ENCODE peak calls at places on chromosome 18, in six cellular contexts. One of them, this sample, is unnamed.

GRCh38 chr18:51010218-51010617 is 19.8 kb upstream of the SMAD4 start:
- DNase-seq in spleen: no peak
- DNase-seq in sigmoid colon: no peak
- DNase-seq in RWPE1: no peak
- DNase-seq in OCI-LY7: no peak
- DNase-seq in retinal pigment epithelial cell: no peak
- DNase-seq in this sample: no peak

GRCh38 chr18:23712445-23712844 is 23.2 kb downstream of the LAMA3 start:
- DNase-seq in spleen: no peak
- DNase-seq in sigmoid colon: no peak
- DNase-seq in RWPE1: no peak
- DNase-seq in OCI-LY7: no peak
- DNase-seq in retinal pigment epithelial cell: no peak
- DNase-seq in this sample: no peak

GRCh38 chr18:12253517-12254136 is 534 bp upstream of the CIDEA start:
- DNase-seq in spleen: peak; percentile 57
- DNase-seq in sigmoid colon: no peak
- DNase-seq in RWPE1: no peak
- DNase-seq in OCI-LY7: no peak
- DNase-seq in retinal pigment epithelial cell: no peak
- DNase-seq in this sample: no peak

GRCh38 chr18:3538954-3539617 is 89.1 kb downstream of the TGIF1 start:
- DNase-seq in spleen: no peak
- DNase-seq in sigmoid colon: no peak
- DNase-seq in RWPE1: no peak
- DNase-seq in OCI-LY7: no peak
- DNase-seq in retinal pigment epithelial cell: no peak
- DNase-seq in this sample: no peak

GRCh38 chr18:55501594-55502345 is 86.2 kb downstream of the TCF4 start:
- DNase-seq in spleen: no peak
- DNase-seq in sigmoid colon: no peak
- DNase-seq in RWPE1: no peak
- DNase-seq in OCI-LY7: no peak
- DNase-seq in retinal pigment epithelial cell: no peak
- DNase-seq in this sample: no peak

GRCh38 chr18:73715228-73715670 is 432.4 kb downstream of the FBXO15 start:
- DNase-seq in spleen: no peak
- DNase-seq in sigmoid colon: no peak
- DNase-seq in RWPE1: no peak
- DNase-seq in OCI-LY7: no peak
- DNase-seq in retinal pigment epithelial cell: no peak
- DNase-seq in this sample: no peak

GRCh38 chr18:12046751-12047335 is 46.8 kb upstream of the ANKRD62 start:
- DNase-seq in spleen: no peak
- DNase-seq in sigmoid colon: no peak
- DNase-seq in RWPE1: no peak
- DNase-seq in OCI-LY7: no peak
- DNase-seq in retinal pigment epithelial cell: no peak
- DNase-seq in this sample: no peak

GRCh38 chr18:64131314-64131713 is 17.6 kb downstream of the LINC00305 start:
- DNase-seq in spleen: no peak
- DNase-seq in sigmoid colon: no peak
- DNase-seq in RWPE1: no peak
- DNase-seq in OCI-LY7: no peak
- DNase-seq in retinal pigment epithelial cell: no peak
- DNase-seq in this sample: no peak

GRCh38 chr18:47881752-47882455 is 48.6 kb downstream of the SMAD2 start:
- DNase-seq in spleen: no peak
- DNase-seq in sigmoid colon: no peak
- DNase-seq in RWPE1: no peak
- DNase-seq in OCI-LY7: no peak
- DNase-seq in retinal pigment epithelial cell: peak; percentile 73
- DNase-seq in this sample: no peak

GRCh38 chr18:47931707-47932103 is 1.2 kb upstream of the SMAD2 start:
- DNase-seq in spleen: peak; percentile 78
- DNase-seq in sigmoid colon: no peak
- DNase-seq in RWPE1: no peak
- DNase-seq in OCI-LY7: peak; percentile 59
- DNase-seq in retinal pigment epithelial cell: no peak
- DNase-seq in this sample: no peak

GRCh38 chr18:10205136-10205535 is 249.3 kb upstream of the APCDD1 start:
- DNase-seq in spleen: no peak
- DNase-seq in sigmoid colon: no peak
- DNase-seq in RWPE1: no peak
- DNase-seq in OCI-LY7: no peak
- DNase-seq in retinal pigment epithelial cell: no peak
- DNase-seq in this sample: no peak

GRCh38 chr18:40868110-40868858 is 1086.8 kb upstream of the PIK3C3 start:
- DNase-seq in spleen: no peak
- DNase-seq in sigmoid colon: no peak
- DNase-seq in RWPE1: peak; percentile 26
- DNase-seq in OCI-LY7: no peak
- DNase-seq in retinal pigment epithelial cell: no peak
- DNase-seq in this sample: no peak

GRCh38 chr18:13216732-13217465 is 1.7 kb upstream of the LDLRAD4 start:
- DNase-seq in spleen: no peak
- DNase-seq in sigmoid colon: peak; percentile 75
- DNase-seq in RWPE1: no peak
- DNase-seq in OCI-LY7: no peak
- DNase-seq in retinal pigment epithelial cell: no peak
- DNase-seq in this sample: peak; percentile 74

GRCh38 chr18:37634516-37634915 is 68.9 kb upstream of the CELF4 start:
- DNase-seq in spleen: no peak
- DNase-seq in sigmoid colon: no peak
- DNase-seq in RWPE1: no peak
- DNase-seq in OCI-LY7: no peak
- DNase-seq in retinal pigment epithelial cell: no peak
- DNase-seq in this sample: no peak

GRCh38 chr18:41038071-41038470 is 917.0 kb upstream of the PIK3C3 start:
- DNase-seq in spleen: no peak
- DNase-seq in sigmoid colon: no peak
- DNase-seq in RWPE1: no peak
- DNase-seq in OCI-LY7: no peak
- DNase-seq in retinal pigment epithelial cell: no peak
- DNase-seq in this sample: no peak

GRCh38 chr18:63603772-63604171 is 16.6 kb downstream of the SERPINB13 start:
- DNase-seq in spleen: no peak
- DNase-seq in sigmoid colon: no peak
- DNase-seq in RWPE1: peak; percentile 59
- DNase-seq in OCI-LY7: no peak
- DNase-seq in retinal pigment epithelial cell: no peak
- DNase-seq in this sample: peak; percentile 66

GRCh38 chr18:74204543-74205152 is 56.3 kb downstream of the TIMM21 start:
- DNase-seq in spleen: no peak
- DNase-seq in sigmoid colon: no peak
- DNase-seq in RWPE1: no peak
- DNase-seq in OCI-LY7: no peak
- DNase-seq in retinal pigment epithelial cell: no peak
- DNase-seq in this sample: no peak

GRCh38 chr18:2680216-2680792 is 24.8 kb downstream of the SMCHD1 start:
- DNase-seq in spleen: no peak
- DNase-seq in sigmoid colon: no peak
- DNase-seq in RWPE1: no peak
- DNase-seq in OCI-LY7: no peak
- DNase-seq in retinal pigment epithelial cell: no peak
- DNase-seq in this sample: no peak

GRCh38 chr18:44325903-44326650 is 354.6 kb upstream of the SETBP1 start:
- DNase-seq in spleen: no peak
- DNase-seq in sigmoid colon: no peak
- DNase-seq in RWPE1: peak; percentile 0
- DNase-seq in OCI-LY7: peak; percentile 19
- DNase-seq in retinal pigment epithelial cell: peak; percentile 19
- DNase-seq in this sample: peak; percentile 13

GRCh38 chr18:9898792-9899549 is 13.2 kb downstream of the TXNDC2 start:
- DNase-seq in spleen: no peak
- DNase-seq in sigmoid colon: no peak
- DNase-seq in RWPE1: no peak
- DNase-seq in OCI-LY7: no peak
- DNase-seq in retinal pigment epithelial cell: no peak
- DNase-seq in this sample: peak; percentile 21

GRCh38 chr18:45658756-45659155 is 43.5 kb downstream of the SLC14A2 start:
- DNase-seq in spleen: no peak
- DNase-seq in sigmoid colon: no peak
- DNase-seq in RWPE1: peak; percentile 7
- DNase-seq in OCI-LY7: no peak
- DNase-seq in retinal pigment epithelial cell: no peak
- DNase-seq in this sample: no peak

GRCh38 chr18:24204904-24205303 is 66.0 kb downstream of the CABYR start:
- DNase-seq in spleen: no peak
- DNase-seq in sigmoid colon: no peak
- DNase-seq in RWPE1: no peak
- DNase-seq in OCI-LY7: no peak
- DNase-seq in retinal pigment epithelial cell: no peak
- DNase-seq in this sample: no peak

GRCh38 chr18:71134122-71134521 is 845.3 kb downstream of the SOCS6 start:
- DNase-seq in spleen: no peak
- DNase-seq in sigmoid colon: no peak
- DNase-seq in RWPE1: no peak
- DNase-seq in OCI-LY7: no peak
- DNase-seq in retinal pigment epithelial cell: no peak
- DNase-seq in this sample: no peak

GRCh38 chr18:13273800-13274199 is 55.2 kb downstream of the LDLRAD4 start:
- DNase-seq in spleen: no peak
- DNase-seq in sigmoid colon: no peak
- DNase-seq in RWPE1: no peak
- DNase-seq in OCI-LY7: no peak
- DNase-seq in retinal pigment epithelial cell: no peak
- DNase-seq in this sample: no peak

GRCh38 chr18:24326211-24326610 is 71.4 kb downstream of the OSBPL1A start:
- DNase-seq in spleen: no peak
- DNase-seq in sigmoid colon: no peak
- DNase-seq in RWPE1: no peak
- DNase-seq in OCI-LY7: no peak
- DNase-seq in retinal pigment epithelial cell: no peak
- DNase-seq in this sample: no peak

GRCh38 chr18:79439201-79440023 is 43.7 kb downstream of the NFATC1 start:
- DNase-seq in spleen: no peak
- DNase-seq in sigmoid colon: no peak
- DNase-seq in RWPE1: no peak
- DNase-seq in OCI-LY7: no peak
- DNase-seq in retinal pigment epithelial cell: no peak
- DNase-seq in this sample: no peak

GRCh38 chr18:41311571-41312240 is 643.3 kb upstream of the PIK3C3 start:
- DNase-seq in spleen: no peak
- DNase-seq in sigmoid colon: no peak
- DNase-seq in RWPE1: no peak
- DNase-seq in OCI-LY7: no peak
- DNase-seq in retinal pigment epithelial cell: no peak
- DNase-seq in this sample: no peak

DNA sequence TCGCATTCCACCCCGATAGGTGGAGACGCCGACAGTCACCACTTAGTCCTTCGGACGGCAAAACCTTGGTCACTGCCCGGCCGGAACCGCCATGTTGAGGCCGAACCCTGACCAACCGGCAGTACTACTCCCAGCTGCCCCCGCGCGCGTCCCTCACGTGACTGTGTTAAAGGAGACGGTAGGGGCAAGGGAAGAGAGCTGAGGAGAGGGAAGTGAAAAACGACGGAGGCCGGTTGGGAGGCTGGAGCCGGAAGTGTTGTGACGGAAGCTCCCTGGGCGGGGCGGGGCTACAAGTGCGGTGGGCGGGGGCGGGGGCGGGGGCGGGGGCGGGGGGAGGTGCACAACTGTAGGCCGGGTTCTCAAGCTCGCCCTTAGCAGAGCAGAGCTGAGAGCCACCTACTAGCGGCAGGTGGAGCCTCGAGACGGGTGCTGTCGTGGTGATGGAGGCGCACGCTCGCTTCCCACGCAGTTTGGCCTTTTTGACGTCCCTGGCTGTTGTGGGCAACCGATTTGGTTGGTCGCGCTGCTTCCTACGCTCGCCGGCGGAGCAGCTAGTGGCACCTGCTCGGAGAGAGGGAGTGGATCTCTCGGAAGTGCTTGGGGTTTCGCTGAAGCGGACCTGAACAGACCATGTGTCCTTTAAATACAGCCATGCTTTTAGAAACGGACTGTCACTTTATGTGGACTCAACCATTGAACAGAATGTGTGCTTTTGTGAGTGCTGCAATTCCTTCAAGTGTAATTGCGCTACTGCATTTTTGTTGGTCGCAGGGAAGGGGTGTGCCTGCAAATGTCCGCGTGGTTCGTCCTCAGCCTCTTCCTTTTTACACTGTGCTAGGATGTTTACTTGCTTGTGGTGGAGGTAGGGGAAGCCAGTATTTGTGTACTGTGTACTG is at the start of gene TRAPPC8:
- DNase-seq in spleen: peak; percentile 100
- DNase-seq in sigmoid colon: peak; percentile 99
- DNase-seq in RWPE1: peak; percentile 83
- DNase-seq in OCI-LY7: peak; percentile 92
- DNase-seq in retinal pigment epithelial cell: peak; percentile 97
- DNase-seq in this sample: peak; percentile 97
- TF ChIP-seq CTCF in spleen: no peak
- TF ChIP-seq CTCF in sigmoid colon: no peak
- TF ChIP-seq CTCF in RWPE1: no peak
- TF ChIP-seq CTCF in OCI-LY7: no peak
- TF ChIP-seq CTCF in retinal pigment epithelial cell: peak; percentile 12
- TF ChIP-seq CTCF in this sample: peak; percentile 32

GRCh38 chr18:66560092-66560491 is 43.8 kb downstream of the CDH19 start:
- DNase-seq in spleen: no peak
- DNase-seq in sigmoid colon: no peak
- DNase-seq in RWPE1: peak; percentile 4
- DNase-seq in OCI-LY7: no peak
- DNase-seq in retinal pigment epithelial cell: no peak
- DNase-seq in this sample: no peak
- TF ChIP-seq CTCF in spleen: no peak
- TF ChIP-seq CTCF in sigmoid colon: no peak
- TF ChIP-seq CTCF in RWPE1: peak; percentile 25
- TF ChIP-seq CTCF in OCI-LY7: peak; percentile 39
- TF ChIP-seq CTCF in retinal pigment epithelial cell: peak; percentile 66
- TF ChIP-seq CTCF in this sample: peak; percentile 30

GRCh38 chr18:59458575-59458974 is 99.5 kb upstream of the LMAN1 start:
- DNase-seq in spleen: no peak
- DNase-seq in sigmoid colon: no peak
- DNase-seq in RWPE1: no peak
- DNase-seq in OCI-LY7: no peak
- DNase-seq in retinal pigment epithelial cell: no peak
- DNase-seq in this sample: no peak

GRCh38 chr18:59460060-59460395 is 101.0 kb upstream of the LMAN1 start:
- DNase-seq in spleen: no peak
- DNase-seq in sigmoid colon: no peak
- DNase-seq in RWPE1: no peak
- DNase-seq in OCI-LY7: no peak
- DNase-seq in retinal pigment epithelial cell: no peak
- DNase-seq in this sample: no peak

GRCh38 chr18:59456657-59457056 is 97.6 kb upstream of the LMAN1 start:
- DNase-seq in spleen: no peak
- DNase-seq in sigmoid colon: no peak
- DNase-seq in RWPE1: no peak
- DNase-seq in OCI-LY7: no peak
- DNase-seq in retinal pigment epithelial cell: no peak
- DNase-seq in this sample: no peak

GRCh38 chr18:59461171-59461570 is 102.1 kb upstream of the LMAN1 start:
- DNase-seq in spleen: no peak
- DNase-seq in sigmoid colon: no peak
- DNase-seq in RWPE1: peak; percentile 52
- DNase-seq in OCI-LY7: no peak
- DNase-seq in retinal pigment epithelial cell: no peak
- DNase-seq in this sample: no peak

GRCh38 chr18:59459352-59460059 is 100.4 kb upstream of the LMAN1 start:
- DNase-seq in spleen: no peak
- DNase-seq in sigmoid colon: no peak
- DNase-seq in RWPE1: peak; percentile 20
- DNase-seq in OCI-LY7: peak; percentile 5
- DNase-seq in retinal pigment epithelial cell: peak; percentile 25
- DNase-seq in this sample: peak; percentile 49
- TF ChIP-seq CTCF in spleen: no peak
- TF ChIP-seq CTCF in sigmoid colon: peak; percentile 59
- TF ChIP-seq CTCF in RWPE1: peak; percentile 67
- TF ChIP-seq CTCF in OCI-LY7: peak; percentile 75
- TF ChIP-seq CTCF in retinal pigment epithelial cell: peak; percentile 63
- TF ChIP-seq CTCF in this sample: peak; percentile 69

GRCh38 chr18:48955528-48956261 is 4.9 kb upstream of the SMAD7 start:
- DNase-seq in spleen: peak; percentile 66
- DNase-seq in sigmoid colon: peak; percentile 87
- DNase-seq in RWPE1: no peak
- DNase-seq in OCI-LY7: peak; percentile 31
- DNase-seq in retinal pigment epithelial cell: peak; percentile 79
- DNase-seq in this sample: no peak
- TF ChIP-seq CTCF in spleen: no peak
- TF ChIP-seq CTCF in sigmoid colon: no peak
- TF ChIP-seq CTCF in RWPE1: no peak
- TF ChIP-seq CTCF in OCI-LY7: no peak
- TF ChIP-seq CTCF in retinal pigment epithelial cell: peak; percentile 17
- TF ChIP-seq CTCF in this sample: no peak